ENCODE peak calls at places on chromosomes 7 and 10, in five cellular contexts. A is cardiac muscle cell; D is non-pigmented ciliary epithelial cell; H is stimulated activated CD8-positive, alpha-beta memory T cell treated with anti-CD3 and anti-CD28 coated beads, Interleukin-15, amount 100 ng/mL, for 1 hour; I is RPMI7951. O is an unnamed sample.

GRCh38 chr7:16764942-16765341 is 11.4 kb downstream of the TSPAN13 start:
- DNase-seq in D (no peak), H (no peak), A (no peak), I (no peak), O (no peak)

GRCh38 chr7:78148166-78148894 is 349.8 kb downstream of the PHTF2 start:
- DNase-seq in D (no peak), I (no peak), H (no peak), A (no peak), O (no peak)

GRCh38 chr7:32001948-32002347 is 68.3 kb downstream of the PDE1C start:
- DNase-seq in H (no peak), I (no peak), A (no peak), D (no peak), O (no peak)

GRCh38 chr7:10913457-10913856 is 60.2 kb upstream of the PHF14 start:
- DNase-seq in D (no peak), I (no peak), A (no peak), H (no peak), O (no peak)

GRCh38 chr7:52639126-52639525 is 396.3 kb upstream of the POM121L12 start:
- DNase-seq in D (no peak), A (no peak), H (no peak), I (no peak), O (no peak)

GRCh38 chr10:122475130-122475529 is 13.8 kb downstream of the HTRA1 start:
- DNase-seq in A (peak; percentile 50), H (no peak), D (no peak), I (no peak), O (no peak)

GRCh38 chr7:1248459-1249131 is 15.9 kb downstream of the UNCX start:
- DNase-seq in I (no peak), D (no peak), H (no peak), A (no peak), O (no peak)

GRCh38 chr7:2123360-2123759 is 109.4 kb downstream of the MAD1L1 start:
- DNase-seq in A (no peak), D (no peak), I (no peak), H (no peak), O (no peak)

GRCh38 chr7:70770154-70770553 is 361.8 kb upstream of the GALNT17 start:
- DNase-seq in A (no peak), D (no peak), I (no peak), H (no peak), O (no peak)

GRCh38 chr10:99908512-99908911 is 101.2 kb downstream of the DNMBP start:
- DNase-seq in I (peak; percentile 15), H (no peak), A (no peak), D (no peak), O (no peak)

GRCh38 chr10:11521860-11522259 is 89.6 kb downstream of the USP6NL start:
- DNase-seq in H (no peak), I (no peak), A (peak; percentile 75), D (no peak), O (no peak)

GRCh38 chr10:20267734-20268133 is 451.5 kb downstream of the PLXDC2 start:
- DNase-seq in D (no peak), I (no peak), A (no peak), H (no peak), O (no peak)

GRCh38 chr7:50463035-50463434 is 12.9 kb upstream of the FIGNL1 start:
- DNase-seq in H (no peak), I (no peak), D (no peak), A (no peak), O (no peak)

GRCh38 chr10:91785851-91786250 is 12.4 kb upstream of the TNKS2 start:
- DNase-seq in I (no peak), A (no peak), H (no peak), D (no peak), O (no peak)

GRCh38 chr10:70193391-70193844 is 23.1 kb upstream of the SAR1A start:
- DNase-seq in A (peak; percentile 78), I (no peak), H (no peak), D (no peak), O (no peak)

GRCh38 chr7:108246227-108246837 is 116.2 kb upstream of the LAMB4 start:
- DNase-seq in I (peak; percentile 91), H (no peak), A (peak; percentile 88), D (peak; percentile 90), O (peak; percentile 85)

GRCh38 chr7:106041140-106041717 is 70.9 kb downstream of the SYPL1 start:
- DNase-seq in D (no peak), A (no peak), H (no peak), I (peak; percentile 61), O (no peak)

O was measured in fibroblast of the conjunctiva.